ENCODE peak calls at places on chromosomes 3 and 15, in seven cellular contexts. Q, L, N, Z, B, D and P are unnamed samples.

GRCh38 chr3:177213806-177214528 is 16.7 kb upstream of the TBL1XR1 start:
- DNase-seq in Q (no peak), L (no peak), N (no peak), Z (no peak), B (no peak), D (no peak), P (no peak)

GRCh38 chr3:45807133-45807532 is 10.8 kb upstream of the SLC6A20 start:
- DNase-seq in Q (no peak), L (no peak), N (peak; percentile 26), Z (no peak), B (no peak), D (no peak), P (no peak)

GRCh38 chr15:40088929-40089755 is 19.5 kb downstream of the BMF start:
- DNase-seq in Q (no peak), L (peak; percentile 50), N (no peak), Z (no peak), B (no peak), D (peak; percentile 65), P (no peak)

GRCh38 chr3:13484861-13485590 is 4.9 kb downstream of the HDAC11 start:
- DNase-seq in Q (peak; percentile 94), L (peak; percentile 45), N (peak; percentile 86), Z (peak; percentile 46), B (no peak), D (peak; percentile 74), P (peak; percentile 89)

GRCh38 chr15:89770041-89770440 is 6.1 kb upstream of the MESP2 start:
- DNase-seq in Q (no peak), L (peak; percentile 63), N (no peak), Z (peak; percentile 32), B (peak; percentile 66), D (peak; percentile 61), P (no peak)

GRCh38 chr3:129039271-129040038 is 21.1 kb upstream of the GP9 start:
- DNase-seq in Q (no peak), L (no peak), N (no peak), Z (no peak), B (no peak), D (no peak), P (peak; percentile 31)

GRCh38 chr15:27250223-27250622 is 279.2 kb downstream of the GABRG3 start:
- DNase-seq in Q (no peak), L (no peak), N (no peak), Z (no peak), B (no peak), D (no peak), P (no peak)

GRCh38 chr3:148023994-148024393 is 614.8 kb downstream of the ZIC1 start:
- DNase-seq in Q (no peak), L (peak; percentile 96), N (no peak), Z (peak; percentile 86), B (peak; percentile 66), D (peak; percentile 80), P (no peak)

GRCh38 chr3:128942161-128942952 is 51.5 kb downstream of the CFAP92 start:
- DNase-seq in Q (no peak), L (no peak), N (no peak), Z (no peak), B (no peak), D (no peak), P (peak; percentile 37)

GRCh38 chr3:183081459-183082183 is 17.7 kb downstream of the MCCC1 start:
- DNase-seq in Q (no peak), L (no peak), N (no peak), Z (no peak), B (no peak), D (no peak), P (no peak)

GRCh38 chr3:183082355-183082915 is 16.9 kb downstream of the MCCC1 start:
- DNase-seq in Q (no peak), L (no peak), N (no peak), Z (no peak), B (no peak), D (no peak), P (no peak)

GRCh38 chr3:183087184-183087583 is 12.1 kb downstream of the MCCC1 start:
- DNase-seq in Q (no peak), L (no peak), N (no peak), Z (no peak), B (no peak), D (no peak), P (no peak)

GRCh38 chr3:183080628-183081027 is 18.7 kb downstream of the MCCC1 start:
- DNase-seq in Q (no peak), L (no peak), N (no peak), Z (no peak), B (no peak), D (no peak), P (no peak)

GRCh38 chr3:183085634-183086390 is 13.5 kb downstream of the MCCC1 start:
- DNase-seq in Q (no peak), L (peak; percentile 51), N (no peak), Z (peak; percentile 48), B (no peak), D (no peak), P (peak; percentile 27)
- TF ChIP-seq CTCF in Q (peak; percentile 9), L (peak; percentile 13), N (peak; percentile 34), Z (peak; percentile 48), B (peak; percentile 27), D (peak; percentile 58), P (peak; percentile 35)

GRCh38 chr3:141368925-141369794 is 856 bp downstream of the ZBTB38 start:
- DNase-seq in Q (no peak), L (peak; percentile 87), N (no peak), Z (peak; percentile 82), B (peak; percentile 53), D (peak; percentile 94), P (peak; percentile 69)
- H3K4me3 ChIP-seq in Q (peak overlapping the region; percentile 54), L (peak overlapping the region; percentile 62), N (peak overlapping the region; percentile 59), Z (peak overlapping the region; percentile 37), B (peak overlapping the region; percentile 35), D (peak overlapping the region; percentile 64), P (peak overlapping the region; percentile 43)

DNA sequence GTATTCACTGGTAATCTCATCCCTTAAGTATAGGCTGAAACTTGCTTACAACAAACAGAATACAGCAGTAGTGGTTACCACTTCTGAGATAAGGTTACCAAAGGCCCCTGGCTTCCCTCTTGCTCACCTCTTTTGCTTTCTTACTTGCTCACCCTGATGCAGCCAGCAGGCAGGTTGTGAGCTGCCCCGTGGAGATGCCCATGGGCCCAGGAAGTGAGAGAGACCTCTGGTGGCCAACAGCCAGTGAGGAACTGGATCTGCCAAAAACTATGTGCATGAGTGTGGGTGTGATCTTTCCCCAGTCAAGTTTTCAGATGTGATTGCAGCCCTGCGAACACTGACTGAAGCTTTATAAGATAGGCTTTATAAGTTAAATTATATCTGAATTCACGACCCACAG is 48.7 kb downstream of the NMNAT3 start:
- DNase-seq in Q (no peak), L (no peak), N (no peak), Z (no peak), B (no peak), D (peak; percentile 6), P (peak; percentile 82)
- TF ChIP-seq CTCF in Q (no peak), L (no peak), N (peak; percentile 8), Z (peak; percentile 34), B (no peak), D (no peak), P (peak; percentile 57)

GRCh38 chr3:21446937-21447336 is 304.1 kb downstream of the ZNF385D start:
- DNase-seq in Q (no peak), L (no peak), N (no peak), Z (no peak), B (no peak), D (peak; percentile 4), P (no peak)
- H3K4me3 ChIP-seq in Q (no peak overlapping the region), L (no peak overlapping the region), N (peak overlapping the region; percentile 31), Z (no peak overlapping the region), B (no peak overlapping the region), D (no peak overlapping the region), P (no peak overlapping the region)

GRCh38 chr3:109346099-109346498 is 8.8 kb upstream of the DPPA4 start:
- DNase-seq in Q (no peak), L (no peak), N (no peak), Z (no peak), B (no peak), D (no peak), P (no peak)
- TF ChIP-seq CTCF in Q (no peak), L (no peak), N (no peak), Z (no peak), B (no peak), D (no peak), P (no peak)

GRCh38 chr3:42905740-42906084 is 230 bp upstream of the ZNF662 start:
- DNase-seq in Q (no peak), L (no peak), N (no peak), Z (peak; percentile 15), B (no peak), D (no peak), P (no peak)
- H3K4me3 ChIP-seq in Q (peak overlapping the region; percentile 85), L (peak overlapping the region; percentile 57), N (peak overlapping the region; percentile 81), Z (peak overlapping the region; percentile 42), B (peak overlapping the region; percentile 43), D (peak overlapping the region; percentile 45), P (peak overlapping the region; percentile 43)

GRCh38 chr3:60746043-60746638 is 505.1 kb downstream of the FHIT start:
- DNase-seq in Q (no peak), L (no peak), N (no peak), Z (no peak), B (no peak), D (no peak), P (no peak)

GRCh38 chr3:60746690-60747416 is 504.4 kb downstream of the FHIT start:
- DNase-seq in Q (no peak), L (peak; percentile 32), N (no peak), Z (peak; percentile 3), B (no peak), D (no peak), P (no peak)

GRCh38 chr3:60737633-60738399 is 513.4 kb downstream of the FHIT start:
- DNase-seq in Q (no peak), L (no peak), N (no peak), Z (no peak), B (no peak), D (no peak), P (no peak)

GRCh38 chr3:60743631-60744164 is 507.6 kb downstream of the FHIT start:
- DNase-seq in Q (no peak), L (no peak), N (no peak), Z (peak; percentile 58), B (no peak), D (no peak), P (no peak)

GRCh38 chr3:60742606-60743145 is 508.6 kb downstream of the FHIT start:
- DNase-seq in Q (peak; percentile 60), L (peak; percentile 71), N (no peak), Z (peak; percentile 78), B (no peak), D (peak; percentile 17), P (peak; percentile 13)
- TF ChIP-seq CTCF in Q (peak; percentile 5), L (peak; percentile 59), N (peak; percentile 44), Z (peak; percentile 54), B (peak; percentile 16), D (peak; percentile 40), P (no peak)

GRCh38 chr3:46946856-46947544 is 29.5 kb downstream of the CCDC12 start:
- DNase-seq in Q (no peak), L (peak; percentile 51), N (no peak), Z (no peak), B (peak; percentile 30), D (peak; percentile 34), P (peak; percentile 48)
- H3K4me3 ChIP-seq in Q (no peak overlapping the region), L (no peak overlapping the region), N (peak overlapping the region; percentile 25), Z (no peak overlapping the region), B (no peak overlapping the region), D (no peak overlapping the region), P (no peak overlapping the region)

GRCh38 chr15:72379856-72380255 is 4.0 kb upstream of the HEXA start:
- DNase-seq in Q (no peak), L (no peak), N (no peak), Z (no peak), B (no peak), D (no peak), P (no peak)
- TF ChIP-seq CTCF in Q (no peak), L (no peak), N (no peak), Z (no peak), B (no peak), D (no peak), P (no peak)